ENCODE peak calls at places on chromosome 14, in four cellular contexts. V is AG09309, M is ovary, Q is fibroblast of lung. H is an unnamed sample.

GRCh38 chr14:76011959-76012802 is 26.6 kb downstream of the IFT43 start:
- DNase-seq in V (no peak), Q (peak), M (peak), H (no peak)

GRCh38 chr14:94011795-94012194 is 14.3 kb upstream of the OTUB2 start:
- DNase-seq in M (no peak), Q (peak), V (no peak), H (no peak)

GRCh38 chr14:105538481-105539049 is 12.2 kb downstream of the TMEM121 start:
- DNase-seq in M (no peak), V (no peak), Q (no peak), H (no peak)

GRCh38 chr14:51441001-51441400 is 201.0 kb downstream of the TMX1 start:
- DNase-seq in Q (no peak), M (no peak), V (no peak), H (no peak)

GRCh38 chr14:91300283-91300841 is 55.9 kb upstream of the GPR68 start:
- DNase-seq in M (no peak), Q (peak), V (no peak), H (no peak)

GRCh38 chr14:89374908-89375307 is 42.1 kb downstream of the FOXN3 start:
- DNase-seq in M (no peak), Q (no peak), V (no peak), H (no peak)

GRCh38 chr14:36655571-36655962 is 6.1 kb upstream of the PAX9 start:
- DNase-seq in M (no peak), Q (no peak), V (no peak), H (no peak)

GRCh38 chr14:101465795-101466448 is 95.4 kb upstream of the DIO3 start:
- DNase-seq in M (no peak), Q (no peak), V (no peak), H (no peak)

GRCh38 chr14:96227428-96227827 is 22.8 kb downstream of the BDKRB2 start:
- DNase-seq in V (no peak), Q (no peak), M (no peak), H (no peak)

GRCh38 chr14:62674833-62675232 is 370.4 kb downstream of the KCNH5 start:
- DNase-seq in V (no peak), Q (no peak), M (no peak), H (no peak)

GRCh38 chr14:84535491-84535890 is 994.5 kb upstream of the FLRT2 start:
- DNase-seq in M (no peak), V (no peak), Q (no peak), H (no peak)

GRCh38 chr14:99605299-99605961 is 1.4 kb upstream of the CCDC85C start:
- DNase-seq in M (peak), Q (peak), V (no peak), H (peak)

GRCh38 chr14:92160619-92161018 is 38.9 kb downstream of the CPSF2 start:
- DNase-seq in M (no peak), V (peak), Q (peak), H (no peak)

GRCh38 chr14:57526942-57527341 is 33.3 kb upstream of the CCDC198 start:
- DNase-seq in Q (no peak), M (no peak), V (no peak), H (no peak)

GRCh38 chr14:49512147-49512551 is 74.0 kb downstream of the RPS29 start:
- DNase-seq in V (peak), M (no peak), Q (peak), H (no peak)

GRCh38 chr14:102540310-102541028 is 30.9 kb upstream of the ANKRD9 start:
- DNase-seq in M (peak), Q (peak), V (no peak), H (no peak)

GRCh38 chr14:23620177-23620702 is 15.9 kb upstream of the DHRS2 start:
- DNase-seq in Q (no peak), M (no peak), V (no peak), H (no peak)

GRCh38 chr14:81164167-81164774 is 56.5 kb downstream of the GTF2A1 start:
- DNase-seq in M (no peak), V (peak), Q (peak), H (peak)

GRCh38 chr14:73949752-73950734 is at the start of the genes COQ6 and FAM161B:
- DNase-seq in V (peak), Q (peak), M (peak), H (peak)
- TF ChIP-seq CTCF in V (no peak), Q (no peak), M (peak), H (no peak)

GRCh38 chr14:79356040-79356439 is 855.3 kb downstream of the DIO2 start:
- DNase-seq in Q (peak), M (no peak), V (no peak), H (no peak)
- TF ChIP-seq CTCF in Q (peak), M (no peak), V (peak), H (no peak)

DNA sequence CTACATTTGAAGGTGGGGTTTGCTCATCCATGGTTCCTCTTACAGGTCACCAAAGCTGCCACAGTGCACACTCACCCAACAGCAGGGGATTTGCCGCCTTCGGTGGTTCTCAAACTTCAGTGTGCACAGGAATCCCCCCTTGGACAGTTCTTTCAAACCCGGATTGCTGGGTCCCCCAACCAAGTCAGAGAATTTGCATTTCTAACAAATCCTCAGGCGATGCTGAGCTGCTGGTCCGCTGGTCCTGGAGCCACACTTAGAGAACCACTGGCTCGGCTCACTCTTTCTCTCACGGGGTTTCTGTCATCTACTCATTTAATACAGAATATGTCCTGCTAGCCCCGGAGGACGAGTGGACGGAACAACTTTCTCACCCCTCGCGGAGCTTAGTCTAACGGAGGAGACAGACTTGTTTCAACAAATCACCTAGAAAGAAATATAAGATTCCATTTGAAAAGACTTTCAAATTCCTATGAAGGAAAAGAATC is 24.1 kb upstream of the ZFP36L1 start:
- DNase-seq in Q (no peak), M (no peak), V (no peak), H (no peak)
- TF ChIP-seq CTCF in Q (no peak), M (no peak), V (no peak), H (peak)

GRCh38 chr14:69423279-69423678 is 24.8 kb downstream of the SLC39A9 start:
- DNase-seq in Q (peak), V (no peak), M (no peak), H (no peak)
- TF ChIP-seq CTCF in Q (no peak), V (no peak), M (no peak), H (no peak)

GRCh38 chr14:47921133-47921532 is 245.7 kb upstream of the MDGA2 start:
- DNase-seq in M (no peak), V (no peak), Q (no peak), H (no peak)

GRCh38 chr14:47919994-47920393 is 244.6 kb upstream of the MDGA2 start:
- DNase-seq in V (no peak), M (no peak), Q (no peak), H (no peak)

GRCh38 chr14:47919334-47919846 is 244.0 kb upstream of the MDGA2 start:
- DNase-seq in Q (no peak), M (no peak), V (no peak), H (no peak)

DNA sequence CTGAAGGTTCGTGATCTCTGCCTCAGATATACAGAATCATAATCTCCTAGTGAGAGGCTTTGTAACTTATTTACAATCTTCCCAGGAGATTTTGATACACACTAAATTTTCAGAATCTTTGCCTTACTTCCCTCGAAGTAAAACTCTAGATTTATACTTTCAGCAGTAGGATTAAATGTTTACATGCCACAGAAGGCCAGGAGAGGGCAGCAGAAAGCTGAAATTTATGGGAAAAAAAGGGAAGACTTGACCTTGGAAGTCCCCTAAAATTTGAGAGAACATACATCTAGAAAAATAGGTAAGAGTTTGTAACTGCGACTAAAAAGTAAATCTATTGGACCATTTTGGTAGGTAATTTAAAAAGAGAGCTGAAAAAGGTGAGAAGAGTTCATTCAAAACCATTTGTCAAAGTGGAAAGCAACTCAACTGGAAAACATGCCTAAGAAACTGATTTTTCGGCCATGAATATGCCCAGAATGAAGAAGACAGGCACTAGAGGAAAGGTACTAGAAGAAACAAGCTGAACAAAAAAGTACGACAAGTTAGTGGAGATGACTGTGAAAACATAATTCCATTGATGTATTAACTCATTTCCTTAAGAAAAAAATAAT is 242.0 kb upstream of the MDGA2 start:
- DNase-seq in V (no peak), M (no peak), Q (peak), H (peak)
- TF ChIP-seq CTCF in V (peak), M (no peak), Q (peak), H (peak)

H was measured in glutamatergic neuron.